ENCODE peak calls at places on chromosomes 3 and 15, in five cellular contexts. One of them, this sample, is unnamed.

GRCh38 chr3:49998326-49998725 is 58.4 kb downstream of the RBM6 start:
- DNase-seq in GM23248: peak; percentile 54
- DNase-seq in PC-3: peak; percentile 83
- DNase-seq in GM23338: no peak
- DNase-seq in HCT116: no peak
- DNase-seq in this sample: no peak

GRCh38 chr3:42880601-42881451 is 5.1 kb upstream of the CYP8B1 start:
- DNase-seq in GM23248: peak; percentile 92
- DNase-seq in PC-3: peak; percentile 88
- DNase-seq in GM23338: peak; percentile 96
- DNase-seq in HCT116: peak; percentile 55
- DNase-seq in this sample: peak; percentile 87

GRCh38 chr15:22258402-22259150 is 178.2 kb downstream of the OR4M2 start:
- DNase-seq in GM23248: no peak
- DNase-seq in PC-3: no peak
- DNase-seq in GM23338: no peak
- DNase-seq in HCT116: no peak
- DNase-seq in this sample: no peak

GRCh38 chr3:65231544-65231943 is 543.7 kb upstream of the ADAMTS9 start:
- DNase-seq in GM23248: no peak
- DNase-seq in PC-3: no peak
- DNase-seq in GM23338: no peak
- DNase-seq in HCT116: no peak
- DNase-seq in this sample: no peak

GRCh38 chr15:28955686-28956421 is 70.1 kb downstream of the APBA2 start:
- DNase-seq in GM23248: no peak
- DNase-seq in PC-3: peak; percentile 48
- DNase-seq in GM23338: no peak
- DNase-seq in HCT116: no peak
- DNase-seq in this sample: peak; percentile 47

GRCh38 chr3:190990898-190991297 is 128.4 kb upstream of the GMNC start:
- DNase-seq in GM23248: no peak
- DNase-seq in PC-3: no peak
- DNase-seq in GM23338: no peak
- DNase-seq in HCT116: no peak
- DNase-seq in this sample: no peak

GRCh38 chr3:188673509-188674239 is 498.1 kb upstream of the TPRG1 start:
- DNase-seq in GM23248: peak; percentile 89
- DNase-seq in PC-3: peak; percentile 47
- DNase-seq in GM23338: peak; percentile 32
- DNase-seq in HCT116: no peak
- DNase-seq in this sample: no peak

GRCh38 chr3:168096210-168096795 is 579 bp upstream of the GOLIM4 start:
- DNase-seq in GM23248: peak; percentile 96
- DNase-seq in PC-3: peak; percentile 87
- DNase-seq in GM23338: peak; percentile 56
- DNase-seq in HCT116: peak; percentile 83
- DNase-seq in this sample: peak; percentile 86

DNA sequence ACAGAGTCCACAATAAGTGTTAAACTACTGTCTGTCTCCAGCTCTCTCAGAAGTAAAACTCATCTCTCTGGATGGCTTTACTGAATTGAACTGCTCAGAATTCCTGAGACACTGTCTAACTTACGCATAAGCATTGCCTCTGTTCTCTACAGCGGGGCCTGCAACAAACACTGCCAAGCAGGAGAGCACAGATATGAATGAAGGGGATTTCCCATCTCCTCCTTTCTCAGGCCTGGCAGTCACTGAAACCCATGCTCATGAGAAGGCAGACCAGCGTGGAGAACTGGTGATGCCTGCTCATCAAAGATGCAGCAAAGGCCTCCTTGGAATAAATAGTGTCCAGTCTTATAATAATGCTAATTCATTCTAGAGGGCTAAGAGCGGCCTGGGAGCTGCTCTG is 10.3 kb downstream of the RASGRP1 start:
- DNase-seq in GM23248: no peak
- DNase-seq in PC-3: no peak
- DNase-seq in GM23338: no peak
- DNase-seq in HCT116: no peak
- DNase-seq in this sample: no peak
- TF ChIP-seq EZH2phosphoT487 in GM23248: no peak
- TF ChIP-seq EZH2phosphoT487 in PC-3: no peak
- TF ChIP-seq EZH2phosphoT487 in GM23338: no peak
- TF ChIP-seq EZH2phosphoT487 in HCT116: no peak
- TF ChIP-seq EZH2phosphoT487 in this sample: no peak

GRCh38 chr15:34128898-34129297 is 27.0 kb downstream of the PGBD4 start:
- DNase-seq in GM23248: no peak
- DNase-seq in PC-3: no peak
- DNase-seq in GM23338: no peak
- DNase-seq in HCT116: no peak
- DNase-seq in this sample: no peak

GRCh38 chr15:34132881-34133280 is 31.0 kb downstream of the PGBD4 start:
- DNase-seq in GM23248: no peak
- DNase-seq in PC-3: no peak
- DNase-seq in GM23338: no peak
- DNase-seq in HCT116: no peak
- DNase-seq in this sample: no peak

GRCh38 chr15:34133511-34133910 is 31.6 kb downstream of the PGBD4 start:
- DNase-seq in GM23248: no peak
- DNase-seq in PC-3: peak; percentile 53
- DNase-seq in GM23338: no peak
- DNase-seq in HCT116: no peak
- DNase-seq in this sample: no peak
- H3K4me2 ChIP-seq in GM23248: no peak overlapping the region
- H3K4me2 ChIP-seq in PC-3: no peak overlapping the region
- H3K4me2 ChIP-seq in GM23338: no peak overlapping the region
- H3K4me2 ChIP-seq in HCT116: no peak overlapping the region
- H3K4me2 ChIP-seq in this sample: no peak overlapping the region

DNA sequence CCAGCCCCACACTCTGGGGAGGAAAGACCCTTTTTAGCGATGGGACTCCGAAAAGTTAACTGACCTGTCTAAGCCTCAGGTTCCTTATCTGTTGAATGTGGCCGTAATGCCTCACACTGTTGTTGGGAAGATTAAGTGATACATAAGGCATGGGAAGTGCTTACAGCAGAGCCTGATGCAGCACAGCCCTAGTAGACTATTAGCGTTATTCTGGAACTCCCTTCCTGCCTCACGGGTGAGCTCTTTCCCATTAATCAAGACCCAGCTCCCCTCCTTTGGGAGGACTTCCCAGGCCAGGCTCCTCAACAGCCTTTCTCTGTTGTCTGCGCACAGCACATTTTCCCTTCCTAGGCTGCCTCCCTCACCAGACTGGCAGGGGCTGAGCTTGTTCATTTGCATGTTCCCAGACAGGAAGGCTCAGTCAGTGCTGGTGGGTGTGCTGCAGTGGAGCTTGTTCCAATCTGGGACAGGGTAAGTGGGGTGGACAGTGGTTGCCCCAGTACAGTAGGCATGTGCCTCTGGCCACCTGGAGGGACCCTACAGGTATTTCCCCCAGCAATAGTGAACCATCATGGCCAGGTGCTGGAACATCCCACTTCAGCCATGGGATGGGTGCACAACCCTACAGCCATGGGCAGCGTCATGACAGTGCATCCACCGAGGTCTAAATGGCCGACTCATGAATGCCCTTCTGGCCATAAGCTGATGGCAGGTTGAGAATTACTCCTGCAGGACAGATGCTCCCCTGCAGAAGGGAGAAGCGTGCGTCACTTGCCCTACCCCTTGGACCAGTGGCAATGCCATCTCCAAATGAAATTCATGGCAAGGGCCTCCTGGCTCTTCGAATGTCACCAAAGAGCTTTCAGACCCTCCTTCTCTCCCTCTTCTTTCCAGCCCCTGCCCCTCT is 5.8 kb upstream of the PSTPIP1 start:
- DNase-seq in GM23248: no peak
- DNase-seq in PC-3: no peak
- DNase-seq in GM23338: no peak
- DNase-seq in HCT116: no peak
- DNase-seq in this sample: no peak
- TF ChIP-seq EZH2phosphoT487 in GM23248: no peak
- TF ChIP-seq EZH2phosphoT487 in PC-3: no peak
- TF ChIP-seq EZH2phosphoT487 in GM23338: no peak
- TF ChIP-seq EZH2phosphoT487 in HCT116: no peak
- TF ChIP-seq EZH2phosphoT487 in this sample: no peak

DNA sequence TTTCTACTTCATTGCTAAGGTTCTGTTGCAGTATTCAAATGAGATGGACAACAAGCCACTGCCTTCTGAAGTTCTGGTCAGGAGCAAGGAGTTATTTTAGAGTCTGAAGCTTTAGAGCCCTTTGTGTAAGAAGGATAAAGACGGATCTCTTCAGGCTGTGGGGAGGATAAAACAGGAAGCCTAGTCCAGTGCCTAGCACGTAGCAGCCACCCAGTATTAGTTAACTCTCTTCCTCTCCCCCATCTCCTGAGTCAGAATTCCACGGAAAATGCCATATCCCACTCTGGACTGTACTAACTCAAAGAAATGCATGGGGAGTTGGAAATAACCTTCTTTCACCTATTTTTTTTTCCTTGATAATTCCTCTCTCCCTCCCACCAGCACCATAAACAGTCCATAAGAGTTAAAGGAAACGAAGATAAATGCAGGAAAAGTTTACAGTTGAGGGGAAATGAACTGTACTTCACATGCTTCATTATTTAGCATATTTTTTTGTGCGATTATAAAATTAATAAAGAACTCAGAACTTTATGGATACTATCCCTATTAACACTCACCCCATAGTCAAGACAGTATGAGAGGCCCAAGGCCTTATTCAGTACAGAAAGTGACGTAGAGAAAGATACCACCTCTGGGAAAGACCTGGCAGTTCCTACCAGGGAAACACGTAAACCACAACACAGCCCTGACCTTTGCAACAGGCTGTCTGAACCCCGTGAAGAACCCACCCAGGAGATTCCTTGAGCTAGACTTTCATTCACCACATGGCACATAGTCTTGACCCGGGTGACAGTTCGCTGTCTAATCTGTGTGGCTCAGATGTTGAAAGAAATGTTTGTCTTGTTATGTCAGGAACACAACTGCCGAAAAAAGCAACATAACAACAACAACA is 9.2 kb downstream of the IGF2BP2 start:
- DNase-seq in GM23248: no peak
- DNase-seq in PC-3: no peak
- DNase-seq in GM23338: peak; percentile 42
- DNase-seq in HCT116: no peak
- DNase-seq in this sample: no peak
- H3K4me2 ChIP-seq in GM23248: peak overlapping the region; percentile 19
- H3K4me2 ChIP-seq in PC-3: no peak overlapping the region
- H3K4me2 ChIP-seq in GM23338: peak overlapping the region; percentile 69
- H3K4me2 ChIP-seq in HCT116: peak overlapping the region; percentile 14
- H3K4me2 ChIP-seq in this sample: no peak overlapping the region

DNA sequence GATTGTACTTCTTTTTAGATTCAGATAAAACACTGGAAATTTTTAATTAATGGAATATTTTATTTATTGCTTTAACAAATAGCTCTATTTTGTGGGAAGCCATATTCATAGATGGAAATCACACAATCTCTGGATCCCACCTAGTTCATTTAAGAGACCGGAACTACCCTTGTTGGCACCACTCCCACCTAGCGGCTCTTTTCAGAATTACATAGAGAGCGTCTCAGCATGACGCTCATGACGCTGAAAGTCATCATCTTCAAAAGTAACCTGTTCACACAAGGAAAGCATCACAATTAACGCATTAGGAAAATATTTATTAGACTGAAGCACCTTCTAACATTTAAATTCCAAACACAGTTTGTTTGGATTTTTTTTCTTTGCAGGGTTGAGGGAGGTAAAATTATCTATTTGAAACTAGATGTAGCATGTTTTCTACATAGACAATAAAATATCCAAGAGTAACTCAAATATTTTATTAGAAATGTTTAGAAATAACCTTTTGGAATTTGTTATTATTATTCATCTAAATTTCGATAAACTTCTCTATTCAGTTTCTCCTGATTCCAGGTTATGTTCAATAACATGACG is 214.9 kb upstream of the ARRDC4 start:
- DNase-seq in GM23248: peak; percentile 5
- DNase-seq in PC-3: peak; percentile 38
- DNase-seq in GM23338: peak; percentile 81
- DNase-seq in HCT116: no peak
- DNase-seq in this sample: peak; percentile 45
- TF ChIP-seq EZH2phosphoT487 in GM23248: no peak
- TF ChIP-seq EZH2phosphoT487 in PC-3: no peak
- TF ChIP-seq EZH2phosphoT487 in GM23338: no peak
- TF ChIP-seq EZH2phosphoT487 in HCT116: no peak
- TF ChIP-seq EZH2phosphoT487 in this sample: no peak

This sample was measured in MM.1S.